ENCODE peak calls at places on chromosome 13, in six cellular contexts. R is mesendoderm, N is cardiac muscle cell, D is tibial nerve, Z is foreskin keratinocyte, X is HCT116. U is an unnamed sample. For H3K4me1, the result is how much of the 10 kb centered on the place peaks cover.

GRCh38 chr13:22086593-22086992 is 415.7 kb downstream of the FGF9 start:
- DNase-seq in R (no peak), Z (no peak), N (no peak), D (no peak), X (no peak), U (no peak)

GRCh38 chr13:114173753-114174152 is 5.3 kb upstream of the CFAP97D2 start:
- DNase-seq in X (no peak), N (no peak), Z (no peak), R (no peak), D (no peak), U (no peak)

GRCh38 chr13:81480634-81481033 is 1139.7 kb upstream of the SPRY2 start:
- DNase-seq in R (no peak), X (no peak), N (peak), Z (no peak), D (no peak), U (peak)

GRCh38 chr13:96011291-96011875 is 41.8 kb downstream of the UGGT2 start:
- DNase-seq in R (no peak), Z (no peak), D (no peak), X (no peak), N (no peak), U (no peak)

GRCh38 chr13:96958286-96958891 is 35.9 kb downstream of the OXGR1 start:
- DNase-seq in R (peak), N (peak), Z (no peak), X (no peak), D (peak), U (peak)

GRCh38 chr13:20387441-20387971 is 138.2 kb downstream of the CRYL1 start:
- DNase-seq in R (no peak), Z (peak), X (no peak), N (no peak), D (no peak), U (peak)

GRCh38 chr13:44196186-44196751 is 177.4 kb upstream of the SERP2 start:
- DNase-seq in X (no peak), Z (no peak), N (no peak), R (no peak), D (no peak), U (no peak)

GRCh38 chr13:96041326-96042092 is 11.7 kb downstream of the UGGT2 start:
- DNase-seq in X (no peak), D (no peak), Z (no peak), R (peak), N (no peak), U (no peak)

GRCh38 chr13:51643114-51643881 is 59.0 kb downstream of the WDFY2 start:
- DNase-seq in N (no peak), Z (peak), R (peak), X (no peak), D (no peak), U (peak)

GRCh38 chr13:75818181-75819110 is 182.3 kb downstream of the LMO7 start:
- DNase-seq in R (peak), X (no peak), D (no peak), N (no peak), Z (no peak), U (no peak)

GRCh38 chr13:98921786-98922185 is 56.1 kb downstream of the DOCK9 start:
- DNase-seq in X (no peak), R (no peak), Z (no peak), N (no peak), D (no peak), U (no peak)

GRCh38 chr13:65597839-65598818 is 1632.0 kb downstream of the PCDH9 start:
- DNase-seq in Z (no peak), N (no peak), D (no peak), X (no peak), R (peak), U (no peak)

GRCh38 chr13:100483836-100484381 is 104.7 kb downstream of the GGACT start:
- DNase-seq in D (no peak), Z (no peak), X (no peak), R (no peak), N (peak), U (no peak)

GRCh38 chr13:37303610-37304009 is 198.1 kb upstream of the CSNK1A1L start:
- DNase-seq in X (no peak), R (peak), Z (no peak), N (no peak), D (no peak), U (peak)

GRCh38 chr13:114032121-114032799 is 58.4 kb upstream of the C13orf46 start:
- DNase-seq in R (peak), Z (no peak), D (no peak), X (no peak), N (no peak), U (no peak)

GRCh38 chr13:92843549-92843948 is 383.1 kb upstream of the GPC6 start:
- DNase-seq in R (no peak), X (no peak), D (no peak), N (no peak), Z (peak), U (peak)

GRCh38 chr13:30924726-30925125 is 7.7 kb upstream of the TEX26 start:
- DNase-seq in R (no peak), Z (no peak), X (no peak), N (no peak), D (no peak), U (no peak)

GRCh38 chr13:29707876-29708543 is 112.5 kb upstream of the SLC7A1 start:
- DNase-seq in Z (no peak), N (peak), R (peak), D (no peak), X (peak), U (peak)

GRCh38 chr13:102965802-102966201 is 100.4 kb downstream of the SLC10A2 start:
- DNase-seq in D (no peak), Z (peak), N (no peak), X (no peak), R (no peak), U (peak)

GRCh38 chr13:44271031-44271433 is 102.6 kb upstream of the SERP2 start:
- DNase-seq in N (no peak), R (no peak), D (peak), X (no peak), Z (peak), U (no peak)

GRCh38 chr13:37656247-37656940 is 57.8 kb upstream of the POSTN start:
- DNase-seq in D (no peak), R (peak), N (no peak), X (no peak), Z (peak), U (peak)

GRCh38 chr13:77513719-77514335 is 21.7 kb upstream of the SCEL start:
- DNase-seq in X (no peak), D (no peak), Z (no peak), R (no peak), N (no peak), U (no peak)

GRCh38 chr13:36986462-36987240 is 12.5 kb downstream of the ALG5 start:
- DNase-seq in X (no peak), Z (peak), R (no peak), N (no peak), D (no peak), U (peak)

GRCh38 chr13:38685974-38686571 is 804 bp upstream of the FREM2 start:
- DNase-seq in R (peak), N (peak), D (no peak), X (no peak), Z (peak), U (peak)

GRCh38 chr13:108178105-108178504 is 37.2 kb downstream of the LIG4 start:
- DNase-seq in N (no peak), Z (no peak), X (no peak), R (no peak), D (no peak), U (no peak)

GRCh38 chr13:99528547-99528946 is 27.3 kb downstream of the TM9SF2 start:
- DNase-seq in N (peak), X (no peak), Z (no peak), R (no peak), D (no peak), U (no peak)

GRCh38 chr13:26412263-26412662 is 145.2 kb upstream of the WASF3 start:
- DNase-seq in X (no peak), Z (no peak), R (no peak), N (no peak), D (no peak), U (no peak)

GRCh38 chr13:77330009-77330471 is 3.1 kb upstream of the MYCBP2 start:
- DNase-seq in D (no peak), X (no peak), Z (peak), R (no peak), N (no peak), U (no peak)

GRCh38 chr13:111958612-111959395 is 108.1 kb upstream of the SOX1 start:
- DNase-seq in Z (no peak), R (no peak), D (no peak), N (no peak), X (no peak), U (no peak)

GRCh38 chr13:81639984-81640582 is 1299.2 kb upstream of the SPRY2 start:
- DNase-seq in D (no peak), R (no peak), Z (no peak), X (peak), N (no peak), U (peak)

GRCh38 chr13:41465965-41466364 is 8.6 kb downstream of the RGCC start:
- DNase-seq in X (no peak), Z (no peak), R (no peak), N (no peak), D (no peak), U (no peak)

GRCh38 chr13:41465215-41465907 is 8.0 kb downstream of the RGCC start:
- DNase-seq in X (no peak), Z (peak), R (no peak), D (no peak), N (no peak), U (peak)

GRCh38 chr13:41470187-41470586 is 12.8 kb downstream of the RGCC start:
- DNase-seq in D (no peak), R (no peak), X (no peak), Z (no peak), N (no peak), U (no peak)

GRCh38 chr13:41467546-41467945 is 10.2 kb downstream of the RGCC start:
- DNase-seq in R (no peak), Z (no peak), X (no peak), D (no peak), N (no peak), U (no peak)

DNA sequence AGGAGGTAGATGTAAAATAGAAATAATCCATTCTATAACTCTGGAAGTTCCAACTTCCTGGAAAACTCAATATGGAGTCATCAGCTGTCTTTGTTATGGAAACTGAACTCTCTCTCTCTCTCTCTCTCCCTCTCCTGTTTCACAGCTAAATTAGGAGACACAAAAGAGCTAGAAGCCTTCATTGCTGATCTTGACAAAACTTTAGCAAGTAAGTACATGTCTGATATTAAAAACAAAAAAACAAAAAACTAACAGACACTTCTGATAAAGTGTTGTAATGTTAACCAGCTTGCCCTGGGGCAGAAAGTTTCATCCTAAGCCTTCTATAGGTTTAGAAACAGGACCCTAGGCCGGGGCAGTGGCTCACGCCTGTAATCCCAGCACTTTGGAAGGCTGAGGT is 11.3 kb downstream of the RGCC start:
- DNase-seq in Z (peak), X (no peak), D (no peak), R (no peak), N (no peak), U (peak)
- H3K4me1 ChIP-seq in Z (under half), X (under half), D (under half), R (under half), N (under half), U (under half)

GRCh38 chr13:46050771-46051170 is 1.8 kb downstream of the ZC3H13 start:
- DNase-seq in X (no peak), Z (no peak), N (no peak), R (no peak), D (no peak), U (no peak)
- H3K4me1 ChIP-seq in X (under half), Z (under half), N (under half), R (under half), D (under half), U (under half)

GRCh38 chr13:33277946-33278345 is 7.6 kb downstream of the STARD13 start:
- DNase-seq in Z (no peak), R (no peak), X (no peak), D (peak), N (no peak), U (no peak)
- H3K4me1 ChIP-seq in Z (half or more), R (under half), X (under half), D (half or more), N (under half), U (half or more)

DNA sequence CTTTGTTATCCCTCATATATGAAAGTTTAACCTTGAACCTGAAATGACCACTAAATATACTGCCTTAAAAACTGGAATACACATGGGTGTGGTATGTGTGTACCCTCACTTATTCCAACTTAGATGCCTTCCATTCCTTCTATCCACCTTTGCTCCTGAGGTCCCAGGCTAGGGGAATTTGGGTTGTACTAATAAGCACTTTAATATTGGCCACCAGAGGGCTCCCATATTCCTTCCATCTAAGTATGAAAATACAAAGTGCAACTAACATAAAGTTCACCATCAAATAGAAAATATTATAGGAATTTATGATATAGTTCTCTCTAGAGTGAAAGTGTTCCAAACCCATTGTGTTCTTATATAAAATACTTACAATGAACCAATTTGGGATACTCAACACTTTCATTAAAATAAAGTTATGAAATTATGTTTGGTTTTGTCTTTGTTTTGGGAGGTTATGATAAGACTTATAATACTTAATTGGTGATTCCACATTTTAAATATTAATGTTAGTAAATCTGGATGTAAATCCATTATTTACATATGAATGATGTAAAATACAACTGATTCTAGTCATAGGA is 62.3 kb downstream of the ITGBL1 start:
- DNase-seq in Z (no peak), D (peak), N (peak), R (peak), X (peak), U (peak)
- H3K4me1 ChIP-seq in Z (under half), D (under half), N (under half), R (under half), X (under half), U (under half)

GRCh38 chr13:66657165-66657895 is 572.8 kb downstream of the PCDH9 start:
- DNase-seq in D (peak), R (peak), N (no peak), X (peak), Z (peak), U (peak)
- H3K4me1 ChIP-seq in D (under half), R (under half), N (under half), X (under half), Z (under half), U (under half)

GRCh38 chr13:50127726-50128291 is 112.6 kb downstream of the KCNRG start:
- DNase-seq in D (no peak), R (peak), X (no peak), Z (no peak), N (peak), U (no peak)

GRCh38 chr13:50130686-50131051 is 115.4 kb downstream of the KCNRG start:
- DNase-seq in Z (no peak), X (no peak), R (no peak), N (peak), D (no peak), U (no peak)

GRCh38 chr13:50129923-50130685 is 114.9 kb downstream of the KCNRG start:
- DNase-seq in R (peak), N (peak), X (no peak), Z (no peak), D (peak), U (no peak)

GRCh38 chr13:50128406-50129048 is 113.3 kb downstream of the KCNRG start:
- DNase-seq in N (no peak), X (no peak), R (peak), Z (no peak), D (no peak), U (no peak)

GRCh38 chr13:50129065-50129922 is 114.0 kb downstream of the KCNRG start:
- DNase-seq in D (peak), Z (no peak), R (peak), N (peak), X (no peak), U (no peak)
- H3K4me1 ChIP-seq in D (half or more), Z (under half), R (under half), N (under half), X (under half), U (under half)

U was measured in mammary epithelial cell.